ENCODE peak calls at places on chromosomes 1 and 21, in eight cellular contexts. One of them, this sample, is unnamed.

GRCh38 chr1:9611716-9612115 is 23.0 kb downstream of the TMEM201 start:
- DNase-seq in activated effector memory CD4-positive, alpha-beta T cell treated with Interleukin-2 at 50 U/mL for 16 hours: no peak
- DNase-seq in amygdala: no peak
- DNase-seq in OCI-LY7: no peak
- DNase-seq in activated naive CD4-positive, alpha-beta T cell treated with anti-CD3 and anti-CD28 coated beads, Interleukin-2, amount 10 ng/mL, durations not matched to agents 7 days and 5 days: no peak
- DNase-seq in breast epithelium: no peak
- DNase-seq in kidney tubule cell: no peak
- DNase-seq in SW 1271: no peak
- DNase-seq in this sample: no peak

GRCh38 chr1:8911416-8912309 is 33.2 kb upstream of the ENO1 start:
- DNase-seq in activated effector memory CD4-positive, alpha-beta T cell treated with Interleukin-2 at 50 U/mL for 16 hours: no peak
- DNase-seq in amygdala: no peak
- DNase-seq in OCI-LY7: no peak
- DNase-seq in activated naive CD4-positive, alpha-beta T cell treated with anti-CD3 and anti-CD28 coated beads, Interleukin-2, amount 10 ng/mL, durations not matched to agents 7 days and 5 days: no peak
- DNase-seq in breast epithelium: no peak
- DNase-seq in kidney tubule cell: no peak
- DNase-seq in SW 1271: no peak
- DNase-seq in this sample: no peak

GRCh38 chr1:247385283-247385682 is 30.7 kb upstream of the NLRP3 start:
- DNase-seq in activated effector memory CD4-positive, alpha-beta T cell treated with Interleukin-2 at 50 U/mL for 16 hours: no peak
- DNase-seq in amygdala: no peak
- DNase-seq in OCI-LY7: no peak
- DNase-seq in activated naive CD4-positive, alpha-beta T cell treated with anti-CD3 and anti-CD28 coated beads, Interleukin-2, amount 10 ng/mL, durations not matched to agents 7 days and 5 days: no peak
- DNase-seq in breast epithelium: no peak
- DNase-seq in kidney tubule cell: peak; percentile 23
- DNase-seq in SW 1271: no peak
- DNase-seq in this sample: no peak

GRCh38 chr1:23478896-23479790 is 4.8 kb downstream of the ASAP3 start:
- DNase-seq in activated effector memory CD4-positive, alpha-beta T cell treated with Interleukin-2 at 50 U/mL for 16 hours: no peak
- DNase-seq in amygdala: no peak
- DNase-seq in OCI-LY7: no peak
- DNase-seq in activated naive CD4-positive, alpha-beta T cell treated with anti-CD3 and anti-CD28 coated beads, Interleukin-2, amount 10 ng/mL, durations not matched to agents 7 days and 5 days: no peak
- DNase-seq in breast epithelium: peak; percentile 66
- DNase-seq in kidney tubule cell: peak; percentile 79
- DNase-seq in SW 1271: no peak
- DNase-seq in this sample: peak; percentile 83

GRCh38 chr1:206814716-206815341 is 42.5 kb upstream of the IL10 start:
- DNase-seq in activated effector memory CD4-positive, alpha-beta T cell treated with Interleukin-2 at 50 U/mL for 16 hours: no peak
- DNase-seq in amygdala: no peak
- DNase-seq in OCI-LY7: no peak
- DNase-seq in activated naive CD4-positive, alpha-beta T cell treated with anti-CD3 and anti-CD28 coated beads, Interleukin-2, amount 10 ng/mL, durations not matched to agents 7 days and 5 days: no peak
- DNase-seq in breast epithelium: no peak
- DNase-seq in kidney tubule cell: peak; percentile 78
- DNase-seq in SW 1271: no peak
- DNase-seq in this sample: peak; percentile 54

GRCh38 chr1:44059181-44059661 is 28.0 kb upstream of the SLC6A9 start:
- DNase-seq in activated effector memory CD4-positive, alpha-beta T cell treated with Interleukin-2 at 50 U/mL for 16 hours: no peak
- DNase-seq in amygdala: no peak
- DNase-seq in OCI-LY7: no peak
- DNase-seq in activated naive CD4-positive, alpha-beta T cell treated with anti-CD3 and anti-CD28 coated beads, Interleukin-2, amount 10 ng/mL, durations not matched to agents 7 days and 5 days: no peak
- DNase-seq in breast epithelium: no peak
- DNase-seq in kidney tubule cell: no peak
- DNase-seq in SW 1271: no peak
- DNase-seq in this sample: no peak

GRCh38 chr1:178739285-178740045 is 14.4 kb downstream of the RALGPS2 start:
- DNase-seq in activated effector memory CD4-positive, alpha-beta T cell treated with Interleukin-2 at 50 U/mL for 16 hours: no peak
- DNase-seq in amygdala: no peak
- DNase-seq in OCI-LY7: no peak
- DNase-seq in activated naive CD4-positive, alpha-beta T cell treated with anti-CD3 and anti-CD28 coated beads, Interleukin-2, amount 10 ng/mL, durations not matched to agents 7 days and 5 days: no peak
- DNase-seq in breast epithelium: no peak
- DNase-seq in kidney tubule cell: no peak
- DNase-seq in SW 1271: no peak
- DNase-seq in this sample: no peak

GRCh38 chr1:109466440-109467300 is at the start of gene SYPL2:
- DNase-seq in activated effector memory CD4-positive, alpha-beta T cell treated with Interleukin-2 at 50 U/mL for 16 hours: no peak
- DNase-seq in amygdala: no peak
- DNase-seq in OCI-LY7: no peak
- DNase-seq in activated naive CD4-positive, alpha-beta T cell treated with anti-CD3 and anti-CD28 coated beads, Interleukin-2, amount 10 ng/mL, durations not matched to agents 7 days and 5 days: peak; percentile 43
- DNase-seq in breast epithelium: no peak
- DNase-seq in kidney tubule cell: peak; percentile 27
- DNase-seq in SW 1271: no peak
- DNase-seq in this sample: peak; percentile 83

GRCh38 chr1:17016317-17016661 is 4.6 kb upstream of the ATP13A2 start:
- DNase-seq in activated effector memory CD4-positive, alpha-beta T cell treated with Interleukin-2 at 50 U/mL for 16 hours: no peak
- DNase-seq in amygdala: no peak
- DNase-seq in OCI-LY7: no peak
- DNase-seq in activated naive CD4-positive, alpha-beta T cell treated with anti-CD3 and anti-CD28 coated beads, Interleukin-2, amount 10 ng/mL, durations not matched to agents 7 days and 5 days: no peak
- DNase-seq in breast epithelium: no peak
- DNase-seq in kidney tubule cell: peak; percentile 49
- DNase-seq in SW 1271: no peak
- DNase-seq in this sample: no peak

GRCh38 chr1:215526147-215526845 is 40.8 kb upstream of the KCTD3 start:
- DNase-seq in activated effector memory CD4-positive, alpha-beta T cell treated with Interleukin-2 at 50 U/mL for 16 hours: no peak
- DNase-seq in amygdala: no peak
- DNase-seq in OCI-LY7: peak; percentile 53
- DNase-seq in activated naive CD4-positive, alpha-beta T cell treated with anti-CD3 and anti-CD28 coated beads, Interleukin-2, amount 10 ng/mL, durations not matched to agents 7 days and 5 days: no peak
- DNase-seq in breast epithelium: no peak
- DNase-seq in kidney tubule cell: peak; percentile 55
- DNase-seq in SW 1271: peak; percentile 13
- DNase-seq in this sample: no peak

GRCh38 chr21:33261635-33262034 is 4.5 kb upstream of the IL10RB start:
- DNase-seq in activated effector memory CD4-positive, alpha-beta T cell treated with Interleukin-2 at 50 U/mL for 16 hours: no peak
- DNase-seq in amygdala: no peak
- DNase-seq in OCI-LY7: peak; percentile 32
- DNase-seq in activated naive CD4-positive, alpha-beta T cell treated with anti-CD3 and anti-CD28 coated beads, Interleukin-2, amount 10 ng/mL, durations not matched to agents 7 days and 5 days: peak; percentile 51
- DNase-seq in breast epithelium: no peak
- DNase-seq in kidney tubule cell: peak; percentile 53
- DNase-seq in SW 1271: no peak
- DNase-seq in this sample: no peak

GRCh38 chr1:202106340-202107284 is 16.1 kb upstream of the GPR37L1 start:
- DNase-seq in activated effector memory CD4-positive, alpha-beta T cell treated with Interleukin-2 at 50 U/mL for 16 hours: no peak
- DNase-seq in amygdala: no peak
- DNase-seq in OCI-LY7: no peak
- DNase-seq in activated naive CD4-positive, alpha-beta T cell treated with anti-CD3 and anti-CD28 coated beads, Interleukin-2, amount 10 ng/mL, durations not matched to agents 7 days and 5 days: no peak
- DNase-seq in breast epithelium: no peak
- DNase-seq in kidney tubule cell: peak; percentile 89
- DNase-seq in SW 1271: no peak
- DNase-seq in this sample: no peak

GRCh38 chr1:211336161-211336560 is 9.5 kb downstream of the TRAF5 start:
- DNase-seq in activated effector memory CD4-positive, alpha-beta T cell treated with Interleukin-2 at 50 U/mL for 16 hours: no peak
- DNase-seq in amygdala: no peak
- DNase-seq in OCI-LY7: peak; percentile 16
- DNase-seq in activated naive CD4-positive, alpha-beta T cell treated with anti-CD3 and anti-CD28 coated beads, Interleukin-2, amount 10 ng/mL, durations not matched to agents 7 days and 5 days: no peak
- DNase-seq in breast epithelium: no peak
- DNase-seq in kidney tubule cell: no peak
- DNase-seq in SW 1271: no peak
- DNase-seq in this sample: no peak

GRCh38 chr1:181135815-181136737 is 47.6 kb downstream of the IER5 start:
- DNase-seq in activated effector memory CD4-positive, alpha-beta T cell treated with Interleukin-2 at 50 U/mL for 16 hours: no peak
- DNase-seq in amygdala: no peak
- DNase-seq in OCI-LY7: no peak
- DNase-seq in activated naive CD4-positive, alpha-beta T cell treated with anti-CD3 and anti-CD28 coated beads, Interleukin-2, amount 10 ng/mL, durations not matched to agents 7 days and 5 days: no peak
- DNase-seq in breast epithelium: peak; percentile 43
- DNase-seq in kidney tubule cell: peak; percentile 84
- DNase-seq in SW 1271: no peak
- DNase-seq in this sample: no peak